ENCODE peak calls at places on chromosomes 13 and 19, in six cellular contexts. D is H9, H is IMR-90, O is H1, U is neuronal stem cell, E is mesenchymal stem cell. X is an unnamed sample. For H3K9me3, the result is how much of the 10 kb centered on the place peaks cover.

GRCh38 chr19:42178791-42179500 is 38.5 kb downstream of the DEDD2 start:
- DNase-seq in H (no peak), D (peak), E (no peak), O (peak), U (peak), X (no peak)

GRCh38 chr13:109858319-109858718 is 71.9 kb upstream of the IRS2 start:
- DNase-seq in U (no peak), D (no peak), E (no peak), H (no peak), O (no peak), X (peak)

GRCh38 chr13:102185375-102185984 is 216.4 kb downstream of the FGF14 start:
- DNase-seq in H (no peak), D (no peak), O (no peak), U (no peak), E (no peak), X (no peak)

GRCh38 chr13:76885203-76886004 is 801 bp downstream of the KCTD12 start:
- DNase-seq in H (peak), D (peak), E (peak), U (peak), O (peak), X (peak)

GRCh38 chr19:14440049-14440448 is 6.9 kb downstream of the PKN1 start:
- DNase-seq in E (no peak), O (no peak), D (no peak), H (no peak), U (no peak), X (peak)

GRCh38 chr19:31351212-31352193 is 2.3 kb upstream of the TSHZ3 start:
- DNase-seq in O (no peak), E (peak), U (no peak), D (no peak), H (peak), X (peak)

GRCh38 chr19:16359074-16359473 is 34.4 kb downstream of the KLF2 start:
- DNase-seq in U (no peak), E (no peak), H (no peak), O (no peak), D (no peak), X (no peak)

GRCh38 chr19:16851031-16851712 is 22.0 kb downstream of the SIN3B start:
- DNase-seq in O (no peak), D (no peak), H (peak), U (no peak), E (peak), X (no peak)

GRCh38 chr13:40986328-40986856 is 32.7 kb downstream of the ELF1 start:
- DNase-seq in D (no peak), O (no peak), U (no peak), E (peak), H (peak), X (no peak)

GRCh38 chr13:98299243-98299953 is 122.3 kb upstream of the RNF113B start:
- DNase-seq in U (no peak), O (no peak), E (peak), H (peak), D (no peak), X (no peak)

GRCh38 chr13:45219123-45219891 is 18.5 kb upstream of the KCTD4 start:
- DNase-seq in U (no peak), O (no peak), H (no peak), E (peak), D (no peak), X (peak)

GRCh38 chr13:75480691-75481175 is 1.2 kb downstream of the TBC1D4 start:
- DNase-seq in E (peak), O (no peak), U (peak), D (peak), H (peak), X (peak)

GRCh38 chr19:3577741-3578344 is 5.1 kb downstream of the HMG20B start:
- DNase-seq in O (no peak), D (peak), E (no peak), U (no peak), H (no peak), X (no peak)

GRCh38 chr13:84588023-84588422 is 705.7 kb upstream of the SLITRK1 start:
- DNase-seq in H (no peak), O (no peak), D (no peak), U (no peak), E (peak), X (no peak)

GRCh38 chr19:3459322-3459881 is 20.9 kb downstream of the SMIM24 start:
- DNase-seq in O (no peak), U (no peak), D (peak), E (peak), H (peak), X (no peak)

GRCh38 chr13:33441015-33441414 is 155.5 kb upstream of the STARD13 start:
- DNase-seq in U (no peak), O (no peak), H (peak), D (peak), E (peak), X (peak)

GRCh38 chr19:43412441-43412840 is 2.2 kb upstream of the TEX101 start:
- DNase-seq in O (no peak), H (no peak), U (no peak), E (no peak), D (no peak), X (peak)

GRCh38 chr19:43409415-43409814 is 5.3 kb upstream of the TEX101 start:
- DNase-seq in D (no peak), H (no peak), O (no peak), U (no peak), E (no peak), X (no peak)

GRCh38 chr19:43416951-43417623 is 2.4 kb downstream of the TEX101 start:
- DNase-seq in U (no peak), H (no peak), E (no peak), D (no peak), O (no peak), X (no peak)

GRCh38 chr19:43414554-43414953 is at the start of gene TEX101:
- DNase-seq in H (no peak), D (no peak), E (no peak), O (no peak), U (no peak), X (no peak)
- H3K9me3 ChIP-seq in H (under half), D (under half), E (under half), O (under half), U (under half), X (under half)

DNA sequence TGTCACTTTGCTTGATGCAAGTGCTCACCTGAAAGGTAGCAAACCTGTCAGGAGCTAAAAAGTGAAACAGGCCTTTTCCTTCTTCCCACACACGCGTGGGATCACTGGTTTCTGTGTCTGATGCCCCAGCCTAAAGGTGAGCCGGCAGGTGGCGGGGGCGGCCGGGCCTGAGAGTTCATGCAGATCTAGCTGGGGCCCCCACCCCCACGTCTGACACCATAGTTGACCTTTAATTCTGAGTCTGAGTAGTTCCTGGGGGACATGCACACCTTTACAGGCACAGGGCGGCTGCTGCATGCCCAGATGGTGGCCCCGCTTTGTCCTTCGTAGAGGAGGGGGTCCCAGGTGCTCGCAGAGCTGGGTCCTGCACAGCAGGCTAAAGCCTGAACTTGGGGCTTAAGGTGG is 345.3 kb downstream of the TEX29 start:
- DNase-seq in O (no peak), U (no peak), H (no peak), D (peak), E (no peak), X (no peak)
- H3K14ac ChIP-seq in O (no peak), U (no peak), H (no peak), D (no peak), E (no peak), X (no peak)

DNA sequence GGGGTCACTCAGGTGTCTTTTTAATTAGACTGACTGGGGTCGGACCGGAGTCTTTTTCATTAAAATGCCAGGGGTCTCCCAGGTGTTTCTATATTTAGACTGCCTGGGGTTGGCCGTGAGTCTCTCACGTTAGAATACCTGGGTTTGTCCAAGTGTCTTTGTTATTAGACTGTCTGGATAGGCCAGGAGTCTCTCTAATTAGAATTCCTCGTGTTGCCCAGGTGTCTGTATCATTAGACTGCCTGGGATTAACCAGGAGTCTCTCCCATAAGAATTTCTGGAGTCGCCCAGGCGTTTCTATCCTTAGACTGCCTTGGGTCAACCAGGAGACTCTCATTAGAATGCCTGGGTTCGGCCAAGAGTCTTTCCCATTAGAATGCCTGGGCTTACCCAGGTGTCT is 1445.7 kb downstream of the UQCRFS1 start:
- DNase-seq in H (no peak), D (no peak), O (no peak), E (no peak), U (no peak), X (no peak)
- H3K9me3 ChIP-seq in H (under half), D (under half), O (under half), E (under half), U (under half), X (under half)

DNA sequence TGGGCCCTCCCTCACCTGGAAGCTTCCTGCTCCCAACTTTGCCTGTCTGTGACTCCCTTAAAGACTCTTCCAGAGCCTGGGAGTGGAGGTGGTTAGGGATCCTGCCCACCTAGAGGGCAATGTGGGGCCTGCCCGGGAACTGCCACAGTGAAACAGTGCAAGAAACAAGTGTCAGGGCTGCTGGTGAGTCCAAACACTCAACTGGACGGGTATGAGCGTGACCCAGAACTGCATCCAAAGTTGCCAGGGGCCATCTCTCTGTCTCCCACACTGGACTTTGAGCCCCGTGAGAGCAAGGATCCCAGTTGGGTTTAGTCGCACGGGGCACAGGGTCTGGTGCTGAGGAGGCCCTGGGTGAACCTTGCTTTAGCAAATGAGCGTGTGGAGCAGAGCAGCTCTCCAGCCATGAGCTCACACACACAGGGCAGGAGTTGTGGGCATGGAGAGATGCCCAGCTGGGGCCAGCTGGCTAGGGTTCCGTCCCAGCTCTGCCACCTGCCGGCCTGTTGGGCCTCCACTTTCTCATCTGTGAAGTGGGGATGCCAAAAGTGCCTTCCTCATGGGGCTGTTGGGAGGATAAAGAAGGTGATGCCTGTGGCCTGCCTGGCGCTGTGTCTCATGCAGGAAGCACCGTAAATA is 2.8 kb upstream of the NUMBL start:
- DNase-seq in O (no peak), D (no peak), E (no peak), H (no peak), U (no peak), X (no peak)
- H3K14ac ChIP-seq in O (no peak), D (no peak), E (no peak), H (no peak), U (no peak), X (no peak)

GRCh38 chr19:57566396-57567256 is 7.0 kb upstream of the ZNF550 start:
- DNase-seq in H (peak), D (no peak), E (peak), U (no peak), O (no peak), X (no peak)
- H3K9me3 ChIP-seq in H (half or more), D (half or more), E (half or more), U (under half), O (half or more), X (under half)

DNA sequence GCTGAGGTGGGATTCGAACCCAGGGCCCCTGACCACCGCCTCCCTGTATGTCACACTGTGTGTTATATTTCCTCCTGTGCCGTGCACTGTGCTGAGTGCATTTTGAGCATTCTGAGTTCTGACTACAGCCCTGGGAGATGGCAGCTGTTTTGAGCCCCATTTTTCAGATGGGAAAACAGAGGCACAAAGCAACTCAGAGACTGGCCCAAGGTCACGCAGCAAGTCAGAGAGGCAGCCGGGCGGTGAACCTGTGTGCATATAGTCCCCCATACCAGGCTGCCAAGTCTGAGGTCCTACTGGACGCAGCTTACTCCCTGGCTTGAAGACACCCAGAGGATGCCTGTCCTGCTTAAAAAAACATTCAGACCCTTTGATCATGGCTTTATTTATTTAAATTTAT is 17.7 kb downstream of the MYH14 start:
- DNase-seq in D (no peak), H (no peak), U (no peak), O (no peak), E (no peak), X (no peak)
- H3K14ac ChIP-seq in D (no peak), H (no peak), U (no peak), O (no peak), E (no peak), X (no peak)

GRCh38 chr19:23385404-23385803 is 9.9 kb downstream of the ZNF91 start:
- DNase-seq in H (no peak), D (no peak), U (no peak), O (no peak), E (no peak), X (no peak)
- H3K9me3 ChIP-seq in H (under half), D (under half), U (under half), O (under half), E (half or more), X (under half)

GRCh38 chr13:24737042-24737441 is 26.9 kb upstream of the RNF17 start:
- DNase-seq in E (no peak), U (no peak), O (no peak), D (peak), H (no peak), X (no peak)

GRCh38 chr13:24738366-24738847 is 25.6 kb upstream of the RNF17 start:
- DNase-seq in D (no peak), O (no peak), U (no peak), H (no peak), E (no peak), X (no peak)

GRCh38 chr13:24740014-24740890 is 23.7 kb upstream of the RNF17 start:
- DNase-seq in H (no peak), D (no peak), O (no peak), E (no peak), U (no peak), X (no peak)

GRCh38 chr13:24734951-24735350 is 29.0 kb upstream of the RNF17 start:
- DNase-seq in O (no peak), U (no peak), H (no peak), D (no peak), E (no peak), X (no peak)
- H3K14ac ChIP-seq in O (no peak), U (no peak), H (no peak), D (no peak), E (no peak), X (no peak)

X was measured in trophoblast cell.